ENCODE peak calls at places on chromosomes 7 and 10, in eight cellular contexts. C, P, Q, Y, U, O, E and N are unnamed samples.
A peak's percentile ranks its signal among the peaks of the same experiment; 100 is the strongest.

GRCh38 chr10:14904316-14904732 is 25.7 kb downstream of the SUV39H2 start:
- DNase-seq in C (peak; percentile 49), P (peak; percentile 50), Q (peak; percentile 6), Y (peak; percentile 35), U (no peak), O (peak; percentile 42), E (no peak), N (peak; percentile 25)

GRCh38 chr10:14775656-14776055 is 959 bp upstream of the FAM107B start:
- DNase-seq in C (no peak), P (no peak), Q (no peak), Y (no peak), U (no peak), O (no peak), E (no peak), N (no peak)

GRCh38 chr10:89516149-89516832 is 19.1 kb downstream of the SLC16A12 start:
- DNase-seq in C (peak; percentile 60), P (no peak), Q (peak; percentile 55), Y (peak; percentile 97), U (peak; percentile 46), O (peak; percentile 37), E (no peak), N (no peak)

GRCh38 chr7:118559207-118559606 is 334.7 kb downstream of the ANKRD7 start:
- DNase-seq in C (no peak), P (no peak), Q (no peak), Y (no peak), U (no peak), O (no peak), E (no peak), N (no peak)

GRCh38 chr7:128075536-128076095 is 44.4 kb upstream of the LRRC4 start:
- DNase-seq in C (no peak), P (no peak), Q (no peak), Y (no peak), U (no peak), O (no peak), E (no peak), N (no peak)

GRCh38 chr7:123155571-123155970 is 44.2 kb downstream of the SLC13A1 start:
- DNase-seq in C (no peak), P (no peak), Q (no peak), Y (no peak), U (no peak), O (no peak), E (no peak), N (no peak)

GRCh38 chr10:113454341-113455061 is 98.4 kb upstream of the HABP2 start:
- DNase-seq in C (peak; percentile 51), P (peak; percentile 55), Q (peak; percentile 16), Y (peak; percentile 35), U (no peak), O (peak; percentile 45), E (peak; percentile 53), N (peak; percentile 32)

GRCh38 chr7:43248961-43249807 is 136.7 kb downstream of the HECW1 start:
- DNase-seq in C (no peak), P (peak; percentile 89), Q (peak; percentile 46), Y (peak; percentile 56), U (no peak), O (peak; percentile 66), E (peak; percentile 69), N (no peak)

GRCh38 chr7:122248472-122248871 is 56.1 kb downstream of the FEZF1 start:
- DNase-seq in C (no peak), P (no peak), Q (no peak), Y (no peak), U (no peak), O (peak; percentile 57), E (no peak), N (no peak)

GRCh38 chr10:124725171-124725631 is 19.0 kb downstream of the FAM53B start:
- DNase-seq in C (no peak), P (no peak), Q (no peak), Y (no peak), U (no peak), O (no peak), E (no peak), N (no peak)

GRCh38 chr7:123725586-123726171 is 23.1 kb downstream of the WASL start:
- DNase-seq in C (peak; percentile 62), P (no peak), Q (no peak), Y (no peak), U (no peak), O (no peak), E (no peak), N (no peak)

GRCh38 chr10:112512294-112512693 is 65.3 kb downstream of the VTI1A start:
- DNase-seq in C (no peak), P (no peak), Q (no peak), Y (no peak), U (no peak), O (no peak), E (no peak), N (no peak)

GRCh38 chr10:130043491-130043890 is 67.1 kb downstream of the C10orf143 start:
- DNase-seq in C (no peak), P (no peak), Q (no peak), Y (no peak), U (no peak), O (no peak), E (no peak), N (no peak)

GRCh38 chr10:133009218-133009954 is 67.0 kb upstream of the CFAP46 start:
- DNase-seq in C (no peak), P (peak; percentile 61), Q (peak; percentile 70), Y (no peak), U (peak; percentile 39), O (peak; percentile 27), E (peak; percentile 83), N (no peak)

GRCh38 chr10:110414563-110415309 is 83.0 kb upstream of the DUSP5 start:
- DNase-seq in C (no peak), P (peak; percentile 68), Q (peak; percentile 88), Y (no peak), U (peak; percentile 62), O (peak; percentile 96), E (peak; percentile 51), N (peak; percentile 96)

GRCh38 chr10:79477456-79477855 is 32.0 kb upstream of the ZCCHC24 start:
- DNase-seq in C (no peak), P (no peak), Q (no peak), Y (no peak), U (no peak), O (peak; percentile 66), E (no peak), N (no peak)

GRCh38 chr7:131068604-131069021 is 259.1 kb upstream of the MKLN1 start:
- DNase-seq in C (peak; percentile 83), P (no peak), Q (no peak), Y (peak; percentile 43), U (no peak), O (peak; percentile 18), E (no peak), N (no peak)

GRCh38 chr7:129948877-129949291 is 3.9 kb downstream of the UBE2H start:
- DNase-seq in C (peak; percentile 92), P (peak; percentile 87), Q (peak; percentile 95), Y (peak; percentile 92), U (peak; percentile 91), O (peak; percentile 92), E (peak; percentile 95), N (peak; percentile 87)

GRCh38 chr7:102425639-102426267 is 7.6 kb upstream of the ORAI2 start:
- DNase-seq in C (no peak), P (peak; percentile 25), Q (no peak), Y (no peak), U (peak; percentile 42), O (no peak), E (no peak), N (peak; percentile 80)

GRCh38 chr7:84336303-84336702 is 141.7 kb upstream of the SEMA3A start:
- DNase-seq in C (no peak), P (no peak), Q (no peak), Y (peak; percentile 59), U (no peak), O (no peak), E (peak; percentile 66), N (no peak)

GRCh38 chr7:80593869-80594587 is 44.4 kb upstream of the CD36 start:
- DNase-seq in C (no peak), P (no peak), Q (no peak), Y (peak; percentile 2), U (no peak), O (no peak), E (no peak), N (no peak)

GRCh38 chr10:83555264-83555663 is 584.0 kb upstream of the GHITM start:
- DNase-seq in C (no peak), P (no peak), Q (no peak), Y (no peak), U (no peak), O (no peak), E (no peak), N (no peak)

GRCh38 chr10:42776681-42777080 is 5.9 kb upstream of the BMS1 start:
- DNase-seq in C (no peak), P (no peak), Q (no peak), Y (no peak), U (no peak), O (no peak), E (no peak), N (no peak)

GRCh38 chr10:14296081-14296709 is 34.5 kb downstream of the FRMD4A start:
- DNase-seq in C (peak; percentile 6), P (no peak), Q (no peak), Y (peak; percentile 37), U (no peak), O (no peak), E (peak; percentile 94), N (no peak)

GRCh38 chr10:132506711-132507466 is 30.7 kb upstream of the INPP5A start:
- DNase-seq in C (peak; percentile 38), P (no peak), Q (no peak), Y (peak; percentile 43), U (no peak), O (peak; percentile 11), E (peak; percentile 16), N (no peak)

GRCh38 chr10:75065081-75065480 is 46.4 kb upstream of the SAMD8 start:
- DNase-seq in C (no peak), P (no peak), Q (no peak), Y (no peak), U (no peak), O (no peak), E (no peak), N (no peak)
- H3K4me3 ChIP-seq in C (no peak overlapping the region), P (no peak overlapping the region), Q (no peak overlapping the region), Y (no peak overlapping the region), U (no peak overlapping the region), O (no peak overlapping the region), E (no peak overlapping the region), N (no peak overlapping the region)

GRCh38 chr10:81096558-81096957 is 558.9 kb downstream of the SH2D4B start:
- DNase-seq in C (no peak), P (no peak), Q (no peak), Y (no peak), U (no peak), O (no peak), E (no peak), N (no peak)
- H3K4me3 ChIP-seq in C (no peak overlapping the region), P (no peak overlapping the region), Q (no peak overlapping the region), Y (no peak overlapping the region), U (no peak overlapping the region), O (no peak overlapping the region), E (no peak overlapping the region), N (no peak overlapping the region)

DNA sequence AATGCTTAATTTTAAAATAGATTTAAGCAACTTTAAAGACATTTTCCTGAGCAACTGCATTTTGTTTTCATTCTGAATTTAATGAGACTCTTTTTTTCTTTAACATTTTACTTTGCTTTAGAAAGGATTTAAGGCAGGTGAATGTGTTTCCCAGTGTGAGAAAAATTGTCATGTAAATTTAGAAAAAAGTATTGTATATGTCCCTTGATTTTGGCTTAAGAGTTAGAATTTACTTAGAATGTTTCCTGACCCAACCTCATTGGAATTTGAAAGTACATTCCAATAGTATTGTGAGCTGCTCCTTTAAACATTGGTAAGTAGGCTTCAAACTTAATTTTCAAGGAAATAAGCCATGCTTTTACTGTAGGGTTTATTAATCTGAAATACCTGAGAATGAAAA is 110.2 kb downstream of the PTEN start:
- DNase-seq in C (no peak), P (no peak), Q (no peak), Y (peak; percentile 42), U (no peak), O (no peak), E (no peak), N (no peak)
- H3K4me3 ChIP-seq in C (no peak overlapping the region), P (no peak overlapping the region), Q (no peak overlapping the region), Y (no peak overlapping the region), U (no peak overlapping the region), O (no peak overlapping the region), E (no peak overlapping the region), N (no peak overlapping the region)

GRCh38 chr10:21519981-21520436 is 5.5 kb downstream of the SKIDA1 start:
- DNase-seq in C (peak; percentile 73), P (peak; percentile 20), Q (peak; percentile 19), Y (peak; percentile 86), U (no peak), O (peak; percentile 10), E (no peak), N (no peak)
- H3K4me3 ChIP-seq in C (peak overlapping the region; percentile 59), P (no peak overlapping the region), Q (peak overlapping the region; percentile 58), Y (peak overlapping the region; percentile 40), U (peak overlapping the region; percentile 66), O (peak overlapping the region; percentile 86), E (no peak overlapping the region), N (no peak overlapping the region)